ENCODE peak calls at places on chromosome 11, in nine cellular contexts. D is smooth muscle cell of the brain vasculature; F is stimulated activated CD8-positive, alpha-beta memory T cell treated with anti-CD3 and anti-CD28 coated beads, Interleukin-4, amount 100 ng/mL, for 1 hour; R is CD4-positive, alpha-beta memory T cell; W is tibial nerve; J is prostate gland; M is activated CD8-positive, alpha-beta memory T cell treated with anti-CD3 and anti-CD28 coated beads for 24 hours; S is adrenal gland; B is ACHN. U is an unnamed sample.

GRCh38 chr11:69013009-69013951 is at the start of gene MRGPRF:
- DNase-seq in F (no peak), M (no peak), B (peak), J (no peak), D (peak), S (peak), W (peak), R (no peak), U (peak)

GRCh38 chr11:104361975-104362374 is 198.0 kb upstream of the PDGFD start:
- DNase-seq in S (no peak), J (no peak), D (no peak), W (no peak), B (no peak), M (no peak), F (no peak), R (no peak), U (no peak)

GRCh38 chr11:69512136-69512535 is 30.7 kb downstream of the LINC01488 start:
- DNase-seq in S (no peak), M (no peak), J (no peak), B (no peak), W (no peak), R (no peak), D (no peak), F (no peak), U (no peak)

GRCh38 chr11:70709596-70709995 is 311.3 kb downstream of the CTTN start:
- DNase-seq in R (no peak), D (no peak), J (no peak), W (no peak), B (no peak), M (no peak), F (no peak), S (no peak), U (no peak)

GRCh38 chr11:61529537-61530225 is 21.1 kb downstream of the LRRC10B start:
- DNase-seq in W (peak), R (no peak), J (no peak), M (no peak), D (no peak), S (no peak), B (no peak), F (no peak), U (no peak)

GRCh38 chr11:130189492-130190210 is 30.1 kb downstream of the ST14 start:
- DNase-seq in D (no peak), W (no peak), M (no peak), J (no peak), R (no peak), B (no peak), S (no peak), F (no peak), U (no peak)

GRCh38 chr11:132539590-132540368 is 992.5 kb downstream of the OPCML start:
- DNase-seq in R (no peak), J (no peak), M (no peak), S (no peak), D (no peak), W (no peak), F (no peak), B (no peak), U (no peak)

GRCh38 chr11:111299111-111300026 is 1.0 kb downstream of the POU2AF3 start:
- DNase-seq in B (peak), F (no peak), J (peak), W (peak), R (no peak), M (no peak), S (peak), D (no peak), U (no peak)

GRCh38 chr11:64181506-64182411 is 4.2 kb upstream of the STIP1 start:
- DNase-seq in M (peak), S (peak), J (peak), W (peak), R (no peak), D (peak), B (peak), F (no peak), U (peak)

GRCh38 chr11:77213589-77214428 is 85.8 kb downstream of the MYO7A start:
- DNase-seq in S (no peak), R (no peak), J (no peak), D (no peak), F (no peak), B (no peak), W (no peak), M (no peak), U (peak)

GRCh38 chr11:119790476-119790875 is 61.5 kb upstream of the NECTIN1 start:
- DNase-seq in J (no peak), D (no peak), M (no peak), W (no peak), S (no peak), B (no peak), F (no peak), R (no peak), U (no peak)

GRCh38 chr11:19525714-19526113 is 186.9 kb upstream of the NAV2 start:
- DNase-seq in R (no peak), F (no peak), B (no peak), M (no peak), D (no peak), W (no peak), J (no peak), S (no peak), U (no peak)

GRCh38 chr11:1852885-1853284 is at the start of gene LSP1:
- DNase-seq in W (no peak), M (peak), B (no peak), F (peak), S (no peak), D (no peak), J (no peak), R (peak), U (no peak)

GRCh38 chr11:129208863-129209262 is 16.7 kb upstream of the ARHGAP32 start:
- DNase-seq in D (no peak), S (no peak), R (no peak), B (no peak), F (no peak), W (no peak), J (no peak), M (no peak), U (no peak)

GRCh38 chr11:126344291-126344970 is 11.1 kb upstream of the ST3GAL4 start:
- DNase-seq in R (no peak), S (no peak), J (no peak), D (no peak), B (no peak), M (no peak), F (no peak), W (no peak), U (no peak)

GRCh38 chr11:131544591-131544990 is 174.2 kb downstream of the NTM start:
- DNase-seq in S (no peak), J (no peak), M (no peak), B (no peak), W (no peak), D (no peak), R (no peak), F (no peak), U (no peak)

GRCh38 chr11:67999201-67999629 is 4.7 kb downstream of the UNC93B1 start:
- DNase-seq in M (no peak), J (no peak), F (no peak), B (no peak), W (no peak), S (no peak), D (no peak), R (no peak), U (no peak)

GRCh38 chr11:114082415-114082748 is 22.9 kb downstream of the ZBTB16 start:
- DNase-seq in M (no peak), F (no peak), W (no peak), S (no peak), D (no peak), B (no peak), R (no peak), J (no peak), U (no peak)

GRCh38 chr11:47983464-47984397 is 3.4 kb downstream of the PTPRJ start:
- DNase-seq in W (no peak), B (no peak), J (no peak), M (no peak), F (no peak), D (no peak), R (no peak), S (no peak), U (no peak)

GRCh38 chr11:62671604-62672528 is at the start of the genes LBHD1 and UQCC3:
- DNase-seq in D (no peak), R (peak), F (peak), W (peak), M (peak), B (peak), J (peak), S (peak), U (peak)

GRCh38 chr11:66072518-66072917 is 2.4 kb downstream of the PACS1 start:
- DNase-seq in S (peak), B (no peak), R (no peak), W (no peak), J (no peak), D (no peak), M (no peak), F (no peak), U (peak)

GRCh38 chr11:77149716-77150392 is 21.8 kb downstream of the MYO7A start:
- DNase-seq in D (no peak), F (no peak), W (no peak), J (no peak), S (no peak), R (no peak), M (no peak), B (no peak), U (no peak)

GRCh38 chr11:44356351-44356750 is 46.4 kb upstream of the ALX4 start:
- DNase-seq in D (no peak), J (no peak), R (no peak), M (no peak), F (no peak), S (no peak), W (no peak), B (no peak), U (no peak)

GRCh38 chr11:85664561-85665481 is at the start of gene CREBZF:
- DNase-seq in B (peak), M (peak), S (peak), J (peak), D (peak), W (peak), F (peak), R (peak), U (peak)

GRCh38 chr11:119218141-119218878 is 12.2 kb downstream of the CBL start:
- DNase-seq in B (peak), W (no peak), S (no peak), R (no peak), J (no peak), D (no peak), F (no peak), M (no peak), U (no peak)

GRCh38 chr11:19345848-19346681 is 105.3 kb upstream of the E2F8 start:
- DNase-seq in J (no peak), D (no peak), F (no peak), M (no peak), W (no peak), R (no peak), S (no peak), B (peak), U (no peak)

GRCh38 chr11:74543991-74544390 is 48.4 kb upstream of the POLD3 start:
- DNase-seq in R (no peak), W (no peak), B (no peak), D (no peak), F (no peak), J (no peak), S (no peak), M (no peak), U (peak)

GRCh38 chr11:70876685-70877084 is 375.7 kb downstream of the SHANK2 start:
- DNase-seq in J (no peak), D (no peak), R (no peak), S (no peak), F (no peak), M (no peak), W (no peak), B (no peak), U (no peak)

GRCh38 chr11:74288911-74289310 is 22.5 kb downstream of the P4HA3 start:
- DNase-seq in M (no peak), F (no peak), B (no peak), D (no peak), R (no peak), J (no peak), W (no peak), S (no peak), U (no peak)

GRCh38 chr11:64632654-64633053 is 41.6 kb downstream of the SLC22A12 start:
- DNase-seq in S (no peak), D (no peak), B (no peak), R (no peak), F (no peak), J (no peak), W (no peak), M (no peak), U (no peak)

GRCh38 chr11:72072348-72072747 is 8.0 kb downstream of the NUMA1 start:
- DNase-seq in F (no peak), M (no peak), J (peak), W (no peak), S (no peak), R (no peak), B (peak), D (no peak), U (no peak)

GRCh38 chr11:72223615-72224586 is 666 bp upstream of the INPPL1 start:
- DNase-seq in W (no peak), B (peak), M (peak), S (peak), D (peak), F (no peak), J (peak), R (peak), U (peak)

U was measured in osteocyte.